ENCODE peak calls at places on chromosomes 2 and 18, in six cellular contexts. H is kidney tubule cell; J is T follicular helper cell; Y is HFFc6; M is Caki2; S is activated CD4-positive, alpha-beta T cell treated with anti-CD3 and anti-CD28 coated beads, Interleukin-2, amount 50 U/mL, for 24 hours. T is an unnamed sample.

GRCh38 chr2:132384491-132385186 is 32.0 kb upstream of the GPR39 start:
- DNase-seq in H (no peak), J (no peak), M (no peak), S (no peak), Y (no peak), T (no peak)

GRCh38 chr18:5890606-5891360 is 4.5 kb downstream of the TMEM200C start:
- DNase-seq in Y (no peak), S (no peak), M (peak), J (no peak), H (peak), T (no peak)

GRCh38 chr2:158845869-158846268 is 50.8 kb downstream of the DAPL1 start:
- DNase-seq in M (no peak), J (no peak), H (no peak), S (no peak), Y (no peak), T (no peak)

GRCh38 chr18:59129964-59130703 is 9.6 kb upstream of the SEC11C start:
- DNase-seq in H (no peak), M (no peak), Y (no peak), S (no peak), J (no peak), T (no peak)

GRCh38 chr2:237686659-237687136 is 59.3 kb downstream of the LRRFIP1 start:
- DNase-seq in H (no peak), S (no peak), Y (no peak), M (no peak), J (no peak), T (no peak)

GRCh38 chr18:989423-989822 is 84.8 kb downstream of the ADCYAP1 start:
- DNase-seq in S (no peak), H (no peak), M (no peak), J (no peak), Y (no peak), T (no peak)

GRCh38 chr2:10097352-10098148 is 17.3 kb upstream of the CYS1 start:
- DNase-seq in H (peak), M (peak), Y (peak), S (no peak), J (no peak), T (no peak)

GRCh38 chr2:223797811-223798721 is 39.3 kb downstream of the AP1S3 start:
- DNase-seq in S (no peak), J (no peak), M (peak), H (peak), Y (peak), T (no peak)

GRCh38 chr2:10289891-10290290 is 12.8 kb upstream of the HPCAL1 start:
- DNase-seq in J (no peak), M (peak), H (peak), S (no peak), Y (peak), T (no peak)

GRCh38 chr2:80322337-80322920 is 17.9 kb upstream of the LRRTM1 start:
- DNase-seq in Y (no peak), J (no peak), S (no peak), H (no peak), M (no peak), T (no peak)

GRCh38 chr2:36246320-36246990 is 109.1 kb upstream of the CRIM1 start:
- DNase-seq in S (no peak), Y (no peak), M (no peak), H (peak), J (no peak), T (no peak)

GRCh38 chr2:97931851-97932211 is 63.9 kb downstream of the TMEM131 start:
- DNase-seq in H (no peak), M (no peak), Y (no peak), J (no peak), S (no peak), T (no peak)

GRCh38 chr2:200471324-200471848 is 38.5 kb downstream of the KCTD18 start:
- DNase-seq in Y (no peak), J (peak), M (peak), H (peak), S (no peak), T (no peak)

GRCh38 chr18:76490701-76491171 is 4.3 kb downstream of the ZNF516 start:
- DNase-seq in M (no peak), Y (no peak), J (no peak), S (no peak), H (peak), T (no peak)

GRCh38 chr2:19358242-19359020 is at the start of gene OSR1:
- DNase-seq in M (peak), H (peak), Y (peak), S (no peak), J (no peak), T (peak)

GRCh38 chr2:217099561-217099960 is 239.7 kb upstream of the TNP1 start:
- DNase-seq in J (no peak), S (no peak), Y (no peak), H (no peak), M (no peak), T (no peak)

GRCh38 chr18:35337256-35337655 is 7.0 kb downstream of the ZNF24 start:
- DNase-seq in M (no peak), Y (no peak), J (no peak), H (no peak), S (no peak), T (no peak)

GRCh38 chr2:236720974-236721600 is 151.5 kb downstream of the ACKR3 start:
- DNase-seq in M (no peak), J (no peak), S (no peak), H (no peak), Y (no peak), T (no peak)

GRCh38 chr2:2328847-2329246 is 2.2 kb downstream of the MYT1L start:
- DNase-seq in S (no peak), M (peak), J (no peak), H (peak), Y (no peak), T (no peak)

T was measured in ureter.